ENCODE peak calls at places on chromosomes 1 and 21, in seven cellular contexts. One of them, this sample, is unnamed.

GRCh38 chr1:116439701-116440100 is 66.7 kb downstream of the ATP1A1 start:
- DNase-seq in A549: no peak
- DNase-seq in lower lobe of right lung: no peak
- DNase-seq in H9: no peak
- DNase-seq in small intestine: no peak
- DNase-seq in endothelial cell of umbilical vein: peak
- DNase-seq in body of pancreas: no peak
- DNase-seq in this sample: no peak

GRCh38 chr21:25881524-25882376 is 147.0 kb downstream of the GABPA start:
- DNase-seq in A549: peak
- DNase-seq in lower lobe of right lung: peak
- DNase-seq in H9: peak
- DNase-seq in small intestine: peak
- DNase-seq in endothelial cell of umbilical vein: peak
- DNase-seq in body of pancreas: peak
- DNase-seq in this sample: peak

GRCh38 chr1:45339694-45340558 is at the start of the genes MUTYH and TOE1:
- DNase-seq in A549: peak
- DNase-seq in lower lobe of right lung: peak
- DNase-seq in H9: peak
- DNase-seq in small intestine: peak
- DNase-seq in endothelial cell of umbilical vein: peak
- DNase-seq in body of pancreas: peak
- DNase-seq in this sample: peak

GRCh38 chr1:236603896-236604217 is 459 bp downstream of the HEATR1 start:
- DNase-seq in A549: peak
- DNase-seq in lower lobe of right lung: no peak
- DNase-seq in H9: no peak
- DNase-seq in small intestine: no peak
- DNase-seq in endothelial cell of umbilical vein: no peak
- DNase-seq in body of pancreas: no peak
- DNase-seq in this sample: no peak

GRCh38 chr1:234065794-234066447 is 161.4 kb downstream of the SLC35F3 start:
- DNase-seq in A549: peak
- DNase-seq in lower lobe of right lung: peak
- DNase-seq in H9: peak
- DNase-seq in small intestine: peak
- DNase-seq in endothelial cell of umbilical vein: peak
- DNase-seq in body of pancreas: peak
- DNase-seq in this sample: peak

GRCh38 chr1:231202125-231202633 is 38.8 kb upstream of the GNPAT start:
- DNase-seq in A549: no peak
- DNase-seq in lower lobe of right lung: no peak
- DNase-seq in H9: no peak
- DNase-seq in small intestine: no peak
- DNase-seq in endothelial cell of umbilical vein: no peak
- DNase-seq in body of pancreas: no peak
- DNase-seq in this sample: no peak

GRCh38 chr1:168879906-168880734 is 151.1 kb upstream of the DPT start:
- DNase-seq in A549: no peak
- DNase-seq in lower lobe of right lung: no peak
- DNase-seq in H9: no peak
- DNase-seq in small intestine: no peak
- DNase-seq in endothelial cell of umbilical vein: peak
- DNase-seq in body of pancreas: peak
- DNase-seq in this sample: peak

GRCh38 chr1:167148388-167148787 is 54.5 kb downstream of the STYXL2 start:
- DNase-seq in A549: no peak
- DNase-seq in lower lobe of right lung: no peak
- DNase-seq in H9: no peak
- DNase-seq in small intestine: no peak
- DNase-seq in endothelial cell of umbilical vein: no peak
- DNase-seq in body of pancreas: no peak
- DNase-seq in this sample: no peak

GRCh38 chr1:244893836-244894235 is 29.5 kb upstream of the HNRNPU start:
- DNase-seq in A549: no peak
- DNase-seq in lower lobe of right lung: no peak
- DNase-seq in H9: no peak
- DNase-seq in small intestine: no peak
- DNase-seq in endothelial cell of umbilical vein: no peak
- DNase-seq in body of pancreas: no peak
- DNase-seq in this sample: no peak

GRCh38 chr1:28640766-28641165 is 2.1 kb downstream of the TAF12 start:
- DNase-seq in A549: no peak
- DNase-seq in lower lobe of right lung: no peak
- DNase-seq in H9: no peak
- DNase-seq in small intestine: peak
- DNase-seq in endothelial cell of umbilical vein: peak
- DNase-seq in body of pancreas: no peak
- DNase-seq in this sample: no peak

GRCh38 chr1:1220197-1220596 is 6.2 kb upstream of the TNFRSF4 start:
- DNase-seq in A549: no peak
- DNase-seq in lower lobe of right lung: no peak
- DNase-seq in H9: no peak
- DNase-seq in small intestine: no peak
- DNase-seq in endothelial cell of umbilical vein: no peak
- DNase-seq in body of pancreas: no peak
- DNase-seq in this sample: no peak

GRCh38 chr1:109181085-109181806 is 32.5 kb upstream of the SARS1 start:
- DNase-seq in A549: peak
- DNase-seq in lower lobe of right lung: no peak
- DNase-seq in H9: no peak
- DNase-seq in small intestine: peak
- DNase-seq in endothelial cell of umbilical vein: no peak
- DNase-seq in body of pancreas: peak
- DNase-seq in this sample: peak

GRCh38 chr1:162587347-162587746 is 25.8 kb downstream of the UAP1 start:
- DNase-seq in A549: no peak
- DNase-seq in lower lobe of right lung: no peak
- DNase-seq in H9: no peak
- DNase-seq in small intestine: no peak
- DNase-seq in endothelial cell of umbilical vein: no peak
- DNase-seq in body of pancreas: peak
- DNase-seq in this sample: no peak

GRCh38 chr1:230068952-230069684 is 2.1 kb downstream of the GALNT2 start:
- DNase-seq in A549: no peak
- DNase-seq in lower lobe of right lung: no peak
- DNase-seq in H9: no peak
- DNase-seq in small intestine: peak
- DNase-seq in endothelial cell of umbilical vein: no peak
- DNase-seq in body of pancreas: peak
- DNase-seq in this sample: peak

GRCh38 chr1:222034790-222035189 is 292.9 kb upstream of the DUSP10 start:
- DNase-seq in A549: no peak
- DNase-seq in lower lobe of right lung: no peak
- DNase-seq in H9: no peak
- DNase-seq in small intestine: no peak
- DNase-seq in endothelial cell of umbilical vein: no peak
- DNase-seq in body of pancreas: no peak
- DNase-seq in this sample: no peak

GRCh38 chr1:198161718-198162090 is 4.9 kb downstream of the NEK7 start:
- DNase-seq in A549: no peak
- DNase-seq in lower lobe of right lung: no peak
- DNase-seq in H9: no peak
- DNase-seq in small intestine: no peak
- DNase-seq in endothelial cell of umbilical vein: no peak
- DNase-seq in body of pancreas: no peak
- DNase-seq in this sample: no peak
- H3K27ac ChIP-seq in A549: no peak
- H3K27ac ChIP-seq in lower lobe of right lung: no peak
- H3K27ac ChIP-seq in H9: no peak
- H3K27ac ChIP-seq in small intestine: peak
- H3K27ac ChIP-seq in endothelial cell of umbilical vein: no peak
- H3K27ac ChIP-seq in body of pancreas: peak
- H3K27ac ChIP-seq in this sample: no peak

GRCh38 chr1:180155202-180155682 is 573 bp downstream of the QSOX1 start:
- DNase-seq in A549: peak
- DNase-seq in lower lobe of right lung: no peak
- DNase-seq in H9: no peak
- DNase-seq in small intestine: peak
- DNase-seq in endothelial cell of umbilical vein: peak
- DNase-seq in body of pancreas: peak
- DNase-seq in this sample: peak

GRCh38 chr1:180153032-180153431 is 1.6 kb upstream of the QSOX1 start:
- DNase-seq in A549: no peak
- DNase-seq in lower lobe of right lung: no peak
- DNase-seq in H9: no peak
- DNase-seq in small intestine: no peak
- DNase-seq in endothelial cell of umbilical vein: no peak
- DNase-seq in body of pancreas: no peak
- DNase-seq in this sample: no peak

GRCh38 chr1:180154325-180155201 is at the start of gene QSOX1:
- DNase-seq in A549: peak
- DNase-seq in lower lobe of right lung: peak
- DNase-seq in H9: peak
- DNase-seq in small intestine: peak
- DNase-seq in endothelial cell of umbilical vein: peak
- DNase-seq in body of pancreas: peak
- DNase-seq in this sample: peak

GRCh38 chr1:180152588-180152987 is 2.1 kb upstream of the QSOX1 start:
- DNase-seq in A549: no peak
- DNase-seq in lower lobe of right lung: no peak
- DNase-seq in H9: no peak
- DNase-seq in small intestine: no peak
- DNase-seq in endothelial cell of umbilical vein: no peak
- DNase-seq in body of pancreas: no peak
- DNase-seq in this sample: no peak

DNA sequence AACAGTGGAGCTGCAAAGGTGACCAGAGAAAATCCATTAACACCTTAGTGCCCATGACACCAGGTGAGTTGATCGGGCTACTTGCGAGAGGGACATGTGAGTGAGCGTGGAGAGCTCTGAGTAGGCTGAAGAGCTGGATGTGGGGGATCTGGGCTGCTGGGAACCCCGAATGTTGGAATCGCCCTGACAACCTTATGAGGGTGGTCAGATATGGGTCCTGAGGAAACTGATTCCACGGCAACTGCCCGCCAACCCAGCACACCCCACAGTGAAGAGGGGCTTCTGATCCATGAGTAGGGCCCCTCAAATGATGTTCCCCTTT is 705 bp upstream of the QSOX1 start:
- DNase-seq in A549: peak
- DNase-seq in lower lobe of right lung: no peak
- DNase-seq in H9: no peak
- DNase-seq in small intestine: no peak
- DNase-seq in endothelial cell of umbilical vein: no peak
- DNase-seq in body of pancreas: no peak
- DNase-seq in this sample: no peak
- H3K27ac ChIP-seq in A549: peak
- H3K27ac ChIP-seq in lower lobe of right lung: peak
- H3K27ac ChIP-seq in H9: no peak
- H3K27ac ChIP-seq in small intestine: peak
- H3K27ac ChIP-seq in endothelial cell of umbilical vein: peak
- H3K27ac ChIP-seq in body of pancreas: peak
- H3K27ac ChIP-seq in this sample: peak

GRCh38 chr1:54416435-54416834 is 10.2 kb upstream of the SSBP3 start:
- DNase-seq in A549: no peak
- DNase-seq in lower lobe of right lung: no peak
- DNase-seq in H9: no peak
- DNase-seq in small intestine: peak
- DNase-seq in endothelial cell of umbilical vein: no peak
- DNase-seq in body of pancreas: no peak
- DNase-seq in this sample: no peak
- H3K27ac ChIP-seq in A549: no peak
- H3K27ac ChIP-seq in lower lobe of right lung: no peak
- H3K27ac ChIP-seq in H9: no peak
- H3K27ac ChIP-seq in small intestine: no peak
- H3K27ac ChIP-seq in endothelial cell of umbilical vein: no peak
- H3K27ac ChIP-seq in body of pancreas: no peak
- H3K27ac ChIP-seq in this sample: no peak

GRCh38 chr1:243740255-243740999 is 109.6 kb downstream of the AKT3 start:
- DNase-seq in A549: no peak
- DNase-seq in lower lobe of right lung: no peak
- DNase-seq in H9: no peak
- DNase-seq in small intestine: no peak
- DNase-seq in endothelial cell of umbilical vein: no peak
- DNase-seq in body of pancreas: no peak
- DNase-seq in this sample: no peak

GRCh38 chr1:243739335-243740003 is 110.6 kb downstream of the AKT3 start:
- DNase-seq in A549: no peak
- DNase-seq in lower lobe of right lung: no peak
- DNase-seq in H9: no peak
- DNase-seq in small intestine: peak
- DNase-seq in endothelial cell of umbilical vein: no peak
- DNase-seq in body of pancreas: no peak
- DNase-seq in this sample: no peak

GRCh38 chr1:243746736-243747135 is 103.3 kb downstream of the AKT3 start:
- DNase-seq in A549: no peak
- DNase-seq in lower lobe of right lung: no peak
- DNase-seq in H9: peak
- DNase-seq in small intestine: no peak
- DNase-seq in endothelial cell of umbilical vein: no peak
- DNase-seq in body of pancreas: no peak
- DNase-seq in this sample: no peak

GRCh38 chr1:243745361-243745760 is 104.7 kb downstream of the AKT3 start:
- DNase-seq in A549: no peak
- DNase-seq in lower lobe of right lung: no peak
- DNase-seq in H9: no peak
- DNase-seq in small intestine: no peak
- DNase-seq in endothelial cell of umbilical vein: no peak
- DNase-seq in body of pancreas: no peak
- DNase-seq in this sample: no peak

GRCh38 chr1:243742814-243743213 is 107.2 kb downstream of the AKT3 start:
- DNase-seq in A549: no peak
- DNase-seq in lower lobe of right lung: no peak
- DNase-seq in H9: no peak
- DNase-seq in small intestine: no peak
- DNase-seq in endothelial cell of umbilical vein: peak
- DNase-seq in body of pancreas: no peak
- DNase-seq in this sample: peak
- H3K27ac ChIP-seq in A549: no peak
- H3K27ac ChIP-seq in lower lobe of right lung: no peak
- H3K27ac ChIP-seq in H9: no peak
- H3K27ac ChIP-seq in small intestine: no peak
- H3K27ac ChIP-seq in endothelial cell of umbilical vein: no peak
- H3K27ac ChIP-seq in body of pancreas: no peak
- H3K27ac ChIP-seq in this sample: peak

DNA sequence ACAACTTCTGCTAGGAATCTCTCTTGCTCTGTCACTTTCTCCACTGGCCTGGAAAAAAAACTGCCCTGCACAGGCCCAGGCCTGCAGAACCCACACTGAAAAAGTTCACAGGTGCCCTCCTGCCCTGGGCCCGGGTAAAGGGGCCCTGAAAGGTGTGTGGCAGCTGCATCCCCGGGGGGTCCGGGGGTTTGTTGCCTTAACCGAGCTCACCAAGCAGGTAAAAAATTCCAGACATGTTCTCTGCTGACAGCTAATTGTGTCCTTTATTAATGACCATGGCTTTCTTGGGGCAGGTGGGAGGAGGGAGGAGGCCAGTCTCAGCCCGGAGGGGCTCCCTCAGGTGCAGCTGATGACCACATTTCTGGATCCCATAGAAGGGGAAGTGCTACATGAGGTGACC is 122.9 kb downstream of the LACTBL1 start:
- DNase-seq in A549: no peak
- DNase-seq in lower lobe of right lung: no peak
- DNase-seq in H9: no peak
- DNase-seq in small intestine: no peak
- DNase-seq in endothelial cell of umbilical vein: no peak
- DNase-seq in body of pancreas: no peak
- DNase-seq in this sample: no peak
- H3K27ac ChIP-seq in A549: no peak
- H3K27ac ChIP-seq in lower lobe of right lung: no peak
- H3K27ac ChIP-seq in H9: no peak
- H3K27ac ChIP-seq in small intestine: no peak
- H3K27ac ChIP-seq in endothelial cell of umbilical vein: no peak
- H3K27ac ChIP-seq in body of pancreas: peak
- H3K27ac ChIP-seq in this sample: no peak